ENCODE peak calls at places on chromosomes 3 and 15, in seven cellular contexts. M is HCT116, T is ovary, O is sigmoid colon, S is esophagus muscularis mucosa, B is IMR-90, L is uterus. F is an unnamed sample.

GRCh38 chr3:78645628-78646310 is 1122.0 kb downstream of the ROBO1 start:
- DNase-seq in B (peak), O (no peak), M (peak), T (no peak), S (no peak), L (no peak), F (peak)

GRCh38 chr15:77982127-77982490 is 95.4 kb downstream of the TBC1D2B start:
- DNase-seq in M (no peak), S (no peak), O (peak), L (no peak), B (no peak), T (no peak), F (no peak)

GRCh38 chr3:73556520-73557371 is 68.0 kb downstream of the PDZRN3 start:
- DNase-seq in L (no peak), O (no peak), B (peak), S (no peak), T (no peak), M (no peak), F (no peak)

GRCh38 chr3:168251371-168251770 is 155.6 kb upstream of the GOLIM4 start:
- DNase-seq in O (no peak), T (no peak), S (no peak), B (no peak), M (no peak), L (no peak), F (no peak)

GRCh38 chr15:47358876-47359275 is 358.4 kb upstream of the SEMA6D start:
- DNase-seq in T (no peak), L (no peak), B (no peak), S (no peak), O (no peak), M (no peak), F (no peak)

GRCh38 chr15:29089731-29090616 is 179.6 kb downstream of the NSMCE3 start:
- DNase-seq in L (no peak), O (peak), T (no peak), S (no peak), M (no peak), B (peak), F (no peak)

GRCh38 chr15:80689716-80690115 is 5.4 kb upstream of the ABHD17C start:
- DNase-seq in O (no peak), S (no peak), M (no peak), T (no peak), L (no peak), B (peak), F (no peak)

GRCh38 chr3:114392831-114393230 is 99.0 kb downstream of the TIGIT start:
- DNase-seq in L (no peak), B (no peak), S (no peak), O (no peak), T (no peak), M (no peak), F (no peak)

GRCh38 chr3:47421741-47422649 is 41.2 kb downstream of the PTPN23 start:
- DNase-seq in M (no peak), B (no peak), T (peak), S (no peak), O (peak), L (no peak), F (no peak)

GRCh38 chr15:70777156-70777926 is 14.0 kb upstream of the UACA start:
- DNase-seq in B (no peak), M (no peak), T (no peak), O (no peak), L (no peak), S (peak), F (no peak)

GRCh38 chr3:69838217-69838616 is 99.0 kb downstream of the MITF start:
- DNase-seq in T (no peak), O (no peak), L (no peak), B (peak), S (no peak), M (no peak), F (no peak)

GRCh38 chr3:13451301-13451673 is 28.8 kb upstream of the HDAC11 start:
- DNase-seq in M (no peak), T (no peak), S (no peak), B (peak), L (peak), O (no peak), F (peak)

GRCh38 chr3:179113903-179114302 is 34.3 kb upstream of the PIK3CA start:
- DNase-seq in T (no peak), O (no peak), M (no peak), B (peak), S (no peak), L (no peak), F (no peak)

GRCh38 chr3:64039972-64040733 is 16.9 kb upstream of the PSMD6 start:
- DNase-seq in M (no peak), T (no peak), S (no peak), O (no peak), B (peak), L (no peak), F (no peak)

GRCh38 chr15:68594533-68595259 is 15.9 kb downstream of the CORO2B start:
- DNase-seq in T (no peak), M (no peak), S (no peak), B (peak), O (no peak), L (no peak), F (no peak)

GRCh38 chr3:132187746-132188145 is 129.5 kb upstream of the ACP3 start:
- DNase-seq in T (no peak), O (no peak), M (no peak), S (no peak), L (no peak), B (no peak), F (no peak)

DNA sequence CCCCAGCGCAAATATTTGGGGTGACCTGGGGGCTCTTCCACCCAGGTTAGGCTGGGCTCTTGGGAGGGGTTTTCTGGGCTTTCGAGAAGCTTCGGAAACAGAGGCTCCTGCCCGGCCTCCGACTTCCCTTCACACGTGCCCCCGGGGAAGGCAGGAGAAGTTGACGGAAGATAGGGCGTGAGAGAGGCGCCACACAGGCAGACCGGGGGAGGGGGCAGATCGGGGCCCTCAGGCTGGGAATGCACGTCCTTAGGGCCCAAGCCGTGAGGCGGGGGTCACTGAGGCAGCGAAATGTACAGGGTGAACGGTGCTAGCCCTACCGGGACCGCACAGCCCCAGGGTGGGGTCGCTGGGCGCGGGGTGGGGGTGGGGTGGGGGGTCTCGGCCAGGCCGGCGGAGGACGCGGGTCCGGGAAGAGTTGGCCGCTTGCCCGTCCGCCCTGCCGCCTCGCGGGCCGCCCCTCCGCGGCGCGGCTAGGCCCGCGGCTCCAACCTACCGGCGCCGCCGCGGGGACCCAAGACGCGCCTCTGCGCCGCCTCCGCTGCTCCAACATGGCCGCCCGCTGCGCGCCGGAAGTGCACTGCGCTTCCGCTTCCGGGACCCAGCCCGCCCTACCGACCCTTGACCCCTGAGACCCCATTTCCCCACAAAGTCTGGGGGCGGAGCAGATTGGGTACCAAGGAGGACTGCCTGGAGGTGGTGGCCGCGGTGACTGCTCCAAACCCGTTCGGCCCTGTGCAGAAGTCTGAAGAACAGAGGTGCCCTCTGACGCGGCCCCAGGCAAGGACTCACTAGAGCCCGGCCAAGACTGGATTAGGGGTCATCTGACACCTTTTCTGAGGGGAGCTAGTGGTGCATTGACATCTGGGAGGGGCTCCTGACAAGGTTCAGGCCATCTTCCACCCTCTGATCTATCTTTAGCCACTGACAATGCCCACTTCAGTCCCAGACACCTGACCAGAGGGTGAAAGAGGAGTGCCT is at the start of gene CCDC71:
- DNase-seq in L (peak), S (no peak), M (peak), T (peak), O (peak), B (peak), F (peak)
- TF ChIP-seq POLR2A in L (peak), S (peak), M (peak), T (peak), O (no peak), B (peak), F (peak)

GRCh38 chr15:48469681-48470080 is 138.5 kb downstream of the DUT start:
- DNase-seq in O (no peak), B (no peak), T (no peak), L (no peak), S (no peak), M (no peak), F (no peak)
- H3K27ac ChIP-seq in O (no peak), B (no peak), T (no peak), L (no peak), S (peak), M (no peak), F (no peak)

GRCh38 chr3:50169232-50169631 is 14.1 kb downstream of the SEMA3F start:
- DNase-seq in M (no peak), O (no peak), S (no peak), T (no peak), L (no peak), B (no peak), F (no peak)

GRCh38 chr3:50168791-50169190 is 13.7 kb downstream of the SEMA3F start:
- DNase-seq in O (no peak), M (no peak), T (no peak), L (no peak), B (no peak), S (no peak), F (no peak)

GRCh38 chr3:50171540-50172301 is 16.6 kb downstream of the SEMA3F start:
- DNase-seq in O (no peak), L (no peak), S (no peak), M (no peak), T (no peak), B (no peak), F (no peak)

GRCh38 chr3:50169858-50170257 is 14.7 kb downstream of the SEMA3F start:
- DNase-seq in O (no peak), T (no peak), B (no peak), L (no peak), S (no peak), M (no peak), F (no peak)

DNA sequence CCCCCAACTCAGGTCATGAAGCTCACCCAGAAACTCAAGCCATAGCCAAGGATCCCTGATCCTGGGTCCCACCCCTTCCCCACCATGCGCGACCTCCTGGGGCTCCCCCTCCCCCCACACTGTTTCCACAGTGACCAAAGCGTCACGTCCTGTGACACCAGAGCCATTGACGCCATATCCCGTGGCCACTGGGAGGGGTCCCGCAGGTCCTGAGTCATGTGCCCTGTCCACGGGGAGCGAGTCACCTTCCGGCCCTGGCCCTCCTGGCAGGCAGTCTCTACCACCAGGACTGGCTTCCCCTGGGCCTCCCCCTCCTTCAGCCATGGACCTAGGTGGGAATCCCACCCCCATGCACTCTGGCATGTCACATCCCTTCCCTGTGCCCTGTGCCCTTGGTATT is 15.6 kb downstream of the SEMA3F start:
- DNase-seq in B (peak), S (no peak), O (no peak), L (no peak), T (no peak), M (no peak), F (no peak)
- TF ChIP-seq POLR2A in B (peak), S (no peak), O (no peak), L (no peak), T (no peak), M (no peak), F (no peak)

GRCh38 chr3:30341851-30342250 is 264.6 kb upstream of the TGFBR2 start:
- DNase-seq in T (no peak), L (no peak), B (no peak), M (no peak), S (no peak), O (no peak), F (no peak)
- H3K27ac ChIP-seq in T (no peak), L (no peak), B (peak), M (peak), S (peak), O (peak), F (no peak)

GRCh38 chr3:142886938-142887337 is 1.9 kb downstream of the PCOLCE2 start:
- DNase-seq in T (no peak), S (no peak), O (no peak), B (peak), M (no peak), L (no peak), F (no peak)

GRCh38 chr3:142889263-142890014 is 556 bp upstream of the PCOLCE2 start:
- DNase-seq in S (peak), L (no peak), O (no peak), T (no peak), M (no peak), B (no peak), F (no peak)

GRCh38 chr3:142888484-142889262 is at the start of gene PCOLCE2:
- DNase-seq in L (peak), B (no peak), T (peak), M (peak), S (peak), O (peak), F (no peak)

GRCh38 chr3:142886021-142886420 is 2.9 kb downstream of the PCOLCE2 start:
- DNase-seq in O (no peak), B (no peak), M (no peak), S (peak), T (no peak), L (no peak), F (no peak)

DNA sequence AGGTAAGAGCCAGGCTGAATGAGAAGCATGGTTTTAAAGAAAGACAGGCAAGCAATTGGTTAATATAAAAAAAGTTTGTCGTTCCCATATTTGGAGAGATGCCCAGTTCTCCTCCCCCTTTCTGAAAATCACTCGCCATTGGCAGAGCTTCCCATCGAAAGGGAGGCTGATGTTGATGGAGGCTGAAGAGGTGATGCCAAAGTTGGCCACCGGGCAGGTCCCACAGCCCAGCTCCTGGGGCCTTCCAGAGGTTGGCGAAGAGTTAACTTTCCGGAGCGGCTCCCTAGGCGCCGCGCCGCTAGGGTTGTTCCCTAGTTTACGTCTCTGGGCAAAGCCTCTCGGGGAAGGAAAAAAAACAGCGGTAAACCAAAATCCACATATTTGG is 792 bp downstream of the PCOLCE2 start:
- DNase-seq in O (no peak), L (no peak), T (no peak), S (no peak), B (no peak), M (peak), F (no peak)
- TF ChIP-seq POLR2A in O (no peak), L (no peak), T (no peak), S (no peak), B (no peak), M (peak), F (no peak)

GRCh38 chr3:133562376-133562775 is 11.1 kb upstream of the CDV3 start:
- DNase-seq in S (no peak), M (no peak), T (no peak), B (no peak), L (no peak), O (no peak), F (no peak)

GRCh38 chr3:133568294-133569014 is 5.0 kb upstream of the CDV3 start:
- DNase-seq in O (no peak), S (no peak), L (no peak), T (no peak), M (peak), B (peak), F (no peak)

GRCh38 chr3:133561682-133562081 is 11.8 kb upstream of the CDV3 start:
- DNase-seq in S (no peak), T (no peak), O (no peak), L (no peak), B (no peak), M (no peak), F (no peak)

GRCh38 chr3:133563186-133563591 is 10.3 kb upstream of the CDV3 start:
- DNase-seq in B (peak), S (no peak), L (no peak), T (no peak), O (no peak), M (no peak), F (no peak)
- H3K27ac ChIP-seq in B (no peak), S (no peak), L (no peak), T (no peak), O (no peak), M (no peak), F (no peak)

GRCh38 chr3:66957357-66957756 is 40.8 kb upstream of the KBTBD8 start:
- DNase-seq in L (no peak), S (no peak), B (no peak), O (no peak), M (no peak), T (no peak), F (no peak)
- TF ChIP-seq POLR2A in L (no peak), S (no peak), B (no peak), O (no peak), M (no peak), T (no peak), F (no peak)

GRCh38 chr15:96331942-96332853 is 1.7 kb downstream of the NR2F2 start:
- DNase-seq in O (peak), S (no peak), T (peak), L (peak), B (no peak), M (no peak), F (no peak)

GRCh38 chr15:96332854-96333193 is 2.3 kb downstream of the NR2F2 start:
- DNase-seq in S (no peak), L (no peak), B (no peak), O (no peak), M (no peak), T (no peak), F (no peak)

GRCh38 chr15:96334017-96334704 is 3.7 kb downstream of the NR2F2 start:
- DNase-seq in S (peak), M (no peak), T (peak), B (no peak), O (no peak), L (peak), F (no peak)

GRCh38 chr15:96334705-96335428 is 4.4 kb downstream of the NR2F2 start:
- DNase-seq in L (no peak), M (no peak), O (no peak), S (no peak), T (no peak), B (no peak), F (no peak)

GRCh38 chr15:96333194-96334016 is 2.9 kb downstream of the NR2F2 start:
- DNase-seq in O (peak), S (peak), L (peak), T (peak), M (no peak), B (no peak), F (no peak)
- H3K27ac ChIP-seq in O (peak), S (peak), L (peak), T (peak), M (peak), B (peak), F (peak)